ENCODE peak calls at places on chromosomes 5 and 9, in four cellular contexts. One of them, this sample, is unnamed.

GRCh38 chr5:17258429-17258828 is 41.0 kb downstream of the BASP1 start:
- DNase-seq in K562: no peak
- DNase-seq in HepG2: no peak
- DNase-seq in GM12878: no peak
- DNase-seq in this sample: no peak

GRCh38 chr5:4640793-4641192 is 499.3 kb upstream of the ADAMTS16 start:
- DNase-seq in K562: no peak
- DNase-seq in HepG2: no peak
- DNase-seq in GM12878: no peak
- DNase-seq in this sample: no peak

GRCh38 chr9:99103909-99104458 is 929 bp upstream of the TGFBR1 start:
- DNase-seq in K562: peak
- DNase-seq in HepG2: no peak
- DNase-seq in GM12878: no peak
- DNase-seq in this sample: no peak

GRCh38 chr5:113133573-113133972 is 157.0 kb downstream of the DCP2 start:
- DNase-seq in K562: no peak
- DNase-seq in HepG2: no peak
- DNase-seq in GM12878: no peak
- DNase-seq in this sample: no peak

GRCh38 chr5:122064992-122065391 is 13.1 kb downstream of the LOX start:
- DNase-seq in K562: no peak
- DNase-seq in HepG2: no peak
- DNase-seq in GM12878: no peak
- DNase-seq in this sample: no peak

GRCh38 chr9:124256517-124257069 is 1.2 kb upstream of the NEK6 start:
- DNase-seq in K562: no peak
- DNase-seq in HepG2: peak
- DNase-seq in GM12878: no peak
- DNase-seq in this sample: no peak

GRCh38 chr5:173412566-173412965 is 84.4 kb upstream of the STC2 start:
- DNase-seq in K562: no peak
- DNase-seq in HepG2: no peak
- DNase-seq in GM12878: no peak
- DNase-seq in this sample: no peak

GRCh38 chr9:25691786-25692185 is 13.5 kb upstream of the TUSC1 start:
- DNase-seq in K562: no peak
- DNase-seq in HepG2: no peak
- DNase-seq in GM12878: no peak
- DNase-seq in this sample: no peak

GRCh38 chr9:134563397-134563796 is 78.2 kb upstream of the COL5A1 start:
- DNase-seq in K562: no peak
- DNase-seq in HepG2: no peak
- DNase-seq in GM12878: no peak
- DNase-seq in this sample: no peak
- TF ChIP-seq SRF in K562: no peak
- TF ChIP-seq SRF in HepG2: no peak
- TF ChIP-seq SRF in GM12878: no peak
- TF ChIP-seq SRF in this sample: no peak

GRCh38 chr5:150637245-150638052 is 3.0 kb upstream of the SYNPO start:
- DNase-seq in K562: no peak
- DNase-seq in HepG2: peak
- DNase-seq in GM12878: no peak
- DNase-seq in this sample: no peak
- TF ChIP-seq REST in K562: no peak
- TF ChIP-seq REST in HepG2: peak
- TF ChIP-seq REST in GM12878: no peak
- TF ChIP-seq REST in this sample: no peak

GRCh38 chr9:70415041-70415440 is 584 bp upstream of the KLF9 start:
- DNase-seq in K562: no peak
- DNase-seq in HepG2: no peak
- DNase-seq in GM12878: no peak
- DNase-seq in this sample: no peak

GRCh38 chr9:70413427-70413797 is 1.0 kb downstream of the KLF9 start:
- DNase-seq in K562: peak
- DNase-seq in HepG2: no peak
- DNase-seq in GM12878: no peak
- DNase-seq in this sample: no peak

GRCh38 chr9:70412678-70413426 is 1.6 kb downstream of the KLF9 start:
- DNase-seq in K562: peak
- DNase-seq in HepG2: peak
- DNase-seq in GM12878: no peak
- DNase-seq in this sample: no peak

GRCh38 chr9:70415476-70415875 is 1.0 kb upstream of the KLF9 start:
- DNase-seq in K562: no peak
- DNase-seq in HepG2: no peak
- DNase-seq in GM12878: no peak
- DNase-seq in this sample: no peak

GRCh38 chr9:70413798-70414775 is at the start of gene KLF9:
- DNase-seq in K562: peak
- DNase-seq in HepG2: peak
- DNase-seq in GM12878: peak
- DNase-seq in this sample: peak
- TF ChIP-seq EZH2 in K562: no peak
- TF ChIP-seq EZH2 in HepG2: no peak
- TF ChIP-seq EZH2 in GM12878: no peak
- TF ChIP-seq EZH2 in this sample: no peak

GRCh38 chr5:83450840-83451239 is 20.7 kb upstream of the VCAN start:
- DNase-seq in K562: no peak
- DNase-seq in HepG2: no peak
- DNase-seq in GM12878: no peak
- DNase-seq in this sample: no peak
- TF ChIP-seq SRF in K562: no peak
- TF ChIP-seq SRF in HepG2: no peak
- TF ChIP-seq SRF in GM12878: no peak
- TF ChIP-seq SRF in this sample: no peak

GRCh38 chr9:131379056-131379455 is 14.8 kb upstream of the PRRC2B start:
- DNase-seq in K562: peak
- DNase-seq in HepG2: no peak
- DNase-seq in GM12878: no peak
- DNase-seq in this sample: no peak

GRCh38 chr9:131385296-131385695 is 8.6 kb upstream of the PRRC2B start:
- DNase-seq in K562: no peak
- DNase-seq in HepG2: no peak
- DNase-seq in GM12878: no peak
- DNase-seq in this sample: no peak

GRCh38 chr9:131387394-131387793 is 6.5 kb upstream of the PRRC2B start:
- DNase-seq in K562: no peak
- DNase-seq in HepG2: no peak
- DNase-seq in GM12878: no peak
- DNase-seq in this sample: no peak

GRCh38 chr9:131386258-131386657 is 7.6 kb upstream of the PRRC2B start:
- DNase-seq in K562: no peak
- DNase-seq in HepG2: no peak
- DNase-seq in GM12878: no peak
- DNase-seq in this sample: no peak

GRCh38 chr9:131382850-131383729 is 10.8 kb upstream of the PRRC2B start:
- DNase-seq in K562: peak
- DNase-seq in HepG2: peak
- DNase-seq in GM12878: no peak
- DNase-seq in this sample: no peak
- TF ChIP-seq REST in K562: no peak
- TF ChIP-seq REST in HepG2: no peak
- TF ChIP-seq REST in GM12878: no peak
- TF ChIP-seq REST in this sample: no peak

GRCh38 chr5:66616495-66617222 is 20.5 kb downstream of the MAST4 start:
- DNase-seq in K562: no peak
- DNase-seq in HepG2: no peak
- DNase-seq in GM12878: no peak
- DNase-seq in this sample: no peak
- TF ChIP-seq EZH2 in K562: no peak
- TF ChIP-seq EZH2 in HepG2: no peak
- TF ChIP-seq EZH2 in GM12878: no peak
- TF ChIP-seq EZH2 in this sample: no peak

GRCh38 chr9:131584858-131585257 is 39.5 kb downstream of the PRRT1B start:
- DNase-seq in K562: no peak
- DNase-seq in HepG2: no peak
- DNase-seq in GM12878: no peak
- DNase-seq in this sample: no peak

GRCh38 chr9:131587331-131587730 is 42.0 kb downstream of the PRRT1B start:
- DNase-seq in K562: no peak
- DNase-seq in HepG2: no peak
- DNase-seq in GM12878: no peak
- DNase-seq in this sample: no peak

GRCh38 chr9:131583836-131584555 is 38.7 kb downstream of the PRRT1B start:
- DNase-seq in K562: no peak
- DNase-seq in HepG2: no peak
- DNase-seq in GM12878: no peak
- DNase-seq in this sample: no peak

GRCh38 chr9:131583342-131583645 is 38.0 kb downstream of the PRRT1B start:
- DNase-seq in K562: no peak
- DNase-seq in HepG2: no peak
- DNase-seq in GM12878: no peak
- DNase-seq in this sample: no peak

GRCh38 chr9:131585375-131585774 is 40.1 kb downstream of the PRRT1B start:
- DNase-seq in K562: no peak
- DNase-seq in HepG2: no peak
- DNase-seq in GM12878: no peak
- DNase-seq in this sample: no peak
- TF ChIP-seq SRF in K562: no peak
- TF ChIP-seq SRF in HepG2: no peak
- TF ChIP-seq SRF in GM12878: no peak
- TF ChIP-seq SRF in this sample: no peak

GRCh38 chr9:35800530-35800929 is 9.1 kb downstream of the NPR2 start:
- DNase-seq in K562: no peak
- DNase-seq in HepG2: no peak
- DNase-seq in GM12878: no peak
- DNase-seq in this sample: no peak
- TF ChIP-seq REST in K562: no peak
- TF ChIP-seq REST in HepG2: no peak
- TF ChIP-seq REST in GM12878: no peak
- TF ChIP-seq REST in this sample: no peak

GRCh38 chr9:34592895-34593601 is 3.5 kb upstream of the CNTFR start:
- DNase-seq in K562: no peak
- DNase-seq in HepG2: no peak
- DNase-seq in GM12878: no peak
- DNase-seq in this sample: no peak
- TF ChIP-seq EZH2 in K562: no peak
- TF ChIP-seq EZH2 in HepG2: no peak
- TF ChIP-seq EZH2 in GM12878: no peak
- TF ChIP-seq EZH2 in this sample: no peak

This sample was measured in HCT116.